ENCODE peak calls at places on chromosomes 7 and 10, in nine cellular contexts. C is activated CD4-positive, alpha-beta T cell treated with anti-CD3 and anti-CD28 coated beads, Interleukin-2, amount 10 ng/mL, durations not matched to agents 7 days and 5 days; E is adipocyte; P is HS-27A; R is WERI-Rb-1; J is AG09319; O is ovary; I is epithelial cell of esophagus; A is fibroblast of lung. N is an unnamed sample.

GRCh38 chr10:82981137-82981723 is 1106.2 kb downstream of the NRG3 start:
- DNase-seq in I (no peak), R (peak), O (no peak), A (peak), P (no peak), C (no peak), J (no peak), E (peak), N (peak)

GRCh38 chr10:86613905-86614304 is 40.4 kb upstream of the OPN4 start:
- DNase-seq in R (no peak), A (no peak), P (no peak), J (no peak), E (no peak), I (peak), C (no peak), O (no peak), N (no peak)

GRCh38 chr10:68208424-68209042 is 23.4 kb downstream of the ATOH7 start:
- DNase-seq in C (peak), J (peak), P (peak), I (peak), A (peak), R (peak), E (peak), O (peak), N (peak)

GRCh38 chr10:104099941-104100340 is 14.3 kb upstream of the COL17A1 start:
- DNase-seq in I (no peak), E (no peak), P (no peak), O (no peak), J (no peak), A (no peak), C (no peak), R (no peak), N (no peak)

GRCh38 chr10:69492746-69493462 is 41.6 kb downstream of the TSPAN15 start:
- DNase-seq in C (no peak), I (no peak), O (no peak), J (no peak), R (no peak), P (no peak), A (no peak), E (no peak), N (no peak)

GRCh38 chr10:34102237-34102673 is 712.8 kb downstream of the PARD3 start:
- DNase-seq in P (no peak), E (peak), A (peak), J (no peak), I (peak), C (no peak), R (no peak), O (peak), N (peak)

GRCh38 chr10:96133135-96133534 is 3.0 kb downstream of the ZNF518A start:
- DNase-seq in P (no peak), R (no peak), I (peak), A (no peak), O (no peak), J (no peak), E (no peak), C (no peak), N (no peak)

GRCh38 chr7:47931788-47932425 is 16.4 kb downstream of the PKD1L1 start:
- DNase-seq in R (no peak), J (peak), P (no peak), I (no peak), A (no peak), C (no peak), E (peak), O (no peak), N (peak)

GRCh38 chr7:131231381-131232220 is 96.1 kb upstream of the MKLN1 start:
- DNase-seq in I (no peak), R (no peak), J (no peak), A (peak), O (peak), E (peak), C (peak), P (no peak), N (peak)

GRCh38 chr7:129501760-129502707 is at the start of gene SMKR1:
- DNase-seq in R (peak), P (no peak), J (no peak), A (peak), I (peak), O (peak), C (peak), E (peak), N (peak)

GRCh38 chr10:387949-388660 is 252.8 kb downstream of the ZMYND11 start:
- DNase-seq in P (no peak), J (no peak), R (no peak), E (no peak), A (no peak), I (no peak), O (no peak), C (no peak), N (no peak)

GRCh38 chr10:111089293-111089692 is 12.5 kb downstream of the ADRA2A start:
- DNase-seq in I (no peak), J (no peak), E (no peak), O (no peak), A (no peak), P (no peak), C (no peak), R (no peak), N (no peak)

GRCh38 chr7:151867912-151868804 is 8.8 kb downstream of the PRKAG2 start:
- DNase-seq in I (no peak), R (no peak), P (no peak), C (no peak), J (no peak), E (no peak), A (no peak), O (peak), N (no peak)

GRCh38 chr10:73768881-73769280 is 13.0 kb upstream of the CHCHD1 start:
- DNase-seq in I (no peak), A (no peak), O (no peak), C (peak), J (no peak), R (no peak), P (no peak), E (no peak), N (no peak)

GRCh38 chr10:102615361-102615760 is 28.9 kb upstream of the TRIM8 start:
- DNase-seq in I (no peak), E (no peak), A (no peak), R (peak), O (no peak), J (no peak), P (no peak), C (no peak), N (no peak)

GRCh38 chr10:74071151-74071550 is 73.2 kb downstream of the VCL start:
- DNase-seq in P (no peak), E (peak), R (no peak), J (peak), I (no peak), O (no peak), A (peak), C (no peak), N (peak)

GRCh38 chr10:7260912-7261700 is 149.7 kb downstream of the SFMBT2 start:
- DNase-seq in J (no peak), R (no peak), C (no peak), I (peak), E (no peak), P (no peak), A (peak), O (no peak), N (no peak)

GRCh38 chr7:137791947-137792346 is 54.8 kb downstream of the DGKI start:
- DNase-seq in J (no peak), E (no peak), A (no peak), I (no peak), O (no peak), R (no peak), C (no peak), P (no peak), N (no peak)

GRCh38 chr10:36489181-36489927 is 636.0 kb upstream of the ANKRD30A start:
- DNase-seq in A (no peak), C (no peak), O (no peak), P (peak), E (no peak), I (no peak), J (no peak), R (no peak), N (peak)

GRCh38 chr7:106068986-106069385 is 43.1 kb downstream of the SYPL1 start:
- DNase-seq in P (no peak), E (peak), J (no peak), I (peak), C (no peak), R (no peak), A (no peak), O (no peak), N (peak)

GRCh38 chr7:110442386-110442837 is 648.5 kb upstream of the LRRN3 start:
- DNase-seq in I (peak), P (no peak), E (peak), J (no peak), R (peak), A (peak), O (no peak), C (peak), N (no peak)

GRCh38 chr7:3300651-3301471 is at the start of gene SDK1:
- DNase-seq in E (peak), I (peak), C (peak), A (peak), R (peak), O (peak), J (peak), P (no peak), N (peak)

GRCh38 chr7:86320341-86320740 is 323.4 kb upstream of the GRM3 start:
- DNase-seq in O (no peak), R (no peak), E (no peak), P (no peak), A (no peak), J (no peak), I (no peak), C (no peak), N (no peak)

GRCh38 chr10:11106621-11107374 is 89.1 kb downstream of the CELF2 start:
- DNase-seq in J (no peak), I (no peak), P (no peak), R (no peak), O (no peak), C (no peak), E (no peak), A (no peak), N (no peak)

GRCh38 chr7:93889261-93889660 is 1.3 kb downstream of the TFPI2 start:
- DNase-seq in O (no peak), A (peak), C (no peak), P (no peak), R (no peak), I (peak), J (no peak), E (peak), N (peak)

GRCh38 chr10:118792501-118792900 is 37.7 kb upstream of the CACUL1 start:
- DNase-seq in R (no peak), A (peak), O (no peak), I (no peak), P (no peak), C (no peak), J (peak), E (peak), N (peak)

GRCh38 chr10:122060250-122060649 is 71.3 kb downstream of the TACC2 start:
- DNase-seq in P (no peak), E (peak), R (no peak), C (no peak), I (no peak), J (no peak), O (no peak), A (peak), N (no peak)

GRCh38 chr7:105677803-105678583 is 96.7 kb upstream of the EFCAB10 start:
- DNase-seq in P (no peak), E (no peak), A (no peak), J (no peak), R (no peak), O (no peak), C (peak), I (peak), N (no peak)

GRCh38 chr7:135001390-135002165 is 15.3 kb downstream of the AGBL3 start:
- DNase-seq in P (no peak), R (no peak), A (peak), I (no peak), O (no peak), J (no peak), E (no peak), C (no peak), N (peak)

GRCh38 chr7:32143271-32143670 is 73.1 kb upstream of the PDE1C start:
- DNase-seq in J (no peak), P (peak), A (no peak), R (no peak), C (no peak), E (no peak), I (no peak), O (no peak), N (no peak)

N was measured in fibroblast of gingiva.